ENCODE peak calls at places on chromosomes 16 and 17, in ten cellular contexts. O, S, Y, H, T, G, M, P, I and J are unnamed samples.

GRCh38 chr16:31704138-31704537 is 169.5 kb upstream of the ZNF267 start:
- DNase-seq in O (no peak), S (no peak), Y (no peak), H (no peak), T (no peak), G (no peak), M (no peak), P (no peak), I (no peak), J (no peak)

GRCh38 chr17:29084476-29085148 is 41.7 kb downstream of the PIPOX start:
- DNase-seq in O (peak; percentile 26), S (no peak), Y (no peak), H (no peak), T (no peak), G (no peak), M (no peak), P (no peak), I (no peak), J (no peak)

GRCh38 chr17:56707312-56708219 is 114.1 kb downstream of the NOG start:
- DNase-seq in O (peak; percentile 67), S (no peak), Y (no peak), H (no peak), T (no peak), G (no peak), M (no peak), P (no peak), I (no peak), J (no peak)

GRCh38 chr16:87854907-87855683 is 14.2 kb downstream of the SLC7A5 start:
- DNase-seq in O (no peak), S (no peak), Y (no peak), H (no peak), T (no peak), G (no peak), M (no peak), P (no peak), I (no peak), J (no peak)

GRCh38 chr16:2388875-2389433 is 40.3 kb upstream of the CCNF start:
- DNase-seq in O (peak; percentile 84), S (no peak), Y (no peak), H (no peak), T (no peak), G (peak; percentile 28), M (no peak), P (no peak), I (no peak), J (peak; percentile 66)

GRCh38 chr16:66109677-66110076 is 256.8 kb upstream of the CDH5 start:
- DNase-seq in O (no peak), S (no peak), Y (no peak), H (no peak), T (no peak), G (no peak), M (no peak), P (no peak), I (no peak), J (no peak)

GRCh38 chr17:49602783-49603182 is 27.1 kb downstream of the NXPH3 start:
- DNase-seq in O (no peak), S (no peak), Y (no peak), H (no peak), T (no peak), G (no peak), M (no peak), P (no peak), I (no peak), J (no peak)

GRCh38 chr17:36977066-36977465 is 28.3 kb downstream of the AATF start:
- DNase-seq in O (no peak), S (no peak), Y (no peak), H (no peak), T (no peak), G (no peak), M (no peak), P (no peak), I (no peak), J (no peak)

GRCh38 chr17:48960834-48961515 is 7.4 kb downstream of the GIP start:
- DNase-seq in O (no peak), S (no peak), Y (no peak), H (no peak), T (no peak), G (no peak), M (no peak), P (no peak), I (no peak), J (no peak)

GRCh38 chr16:68884391-68884790 is 41.1 kb downstream of the TANGO6 start:
- DNase-seq in O (peak; percentile 55), S (no peak), Y (no peak), H (no peak), T (no peak), G (no peak), M (no peak), P (no peak), I (no peak), J (no peak)

GRCh38 chr16:76535-77272 is 1.3 kb upstream of the MPG start:
- DNase-seq in O (peak; percentile 86), S (peak; percentile 43), Y (peak; percentile 40), H (peak; percentile 76), T (no peak), G (no peak), M (peak; percentile 86), P (no peak), I (no peak), J (no peak)

GRCh38 chr16:56681939-56682702 is at the start of gene MT1X:
- DNase-seq in O (peak; percentile 87), S (peak; percentile 91), Y (peak; percentile 78), H (peak; percentile 92), T (peak; percentile 83), G (no peak), M (peak; percentile 89), P (peak; percentile 93), I (peak; percentile 88), J (peak; percentile 79)
- H3K27ac ChIP-seq in O (peak within 1 kb of the TSS; percentile 54), S (peak within 1 kb of the TSS; percentile 90), Y (no peak within 1 kb of the TSS), H (peak within 1 kb of the TSS; percentile 81), T (peak within 1 kb of the TSS; percentile 71), G (peak within 1 kb of the TSS; percentile 86), M (peak within 1 kb of the TSS; percentile 37), P (peak within 1 kb of the TSS; percentile 70), I (peak within 1 kb of the TSS; percentile 60), J (peak within 1 kb of the TSS; percentile 63)

GRCh38 chr17:2191785-2192184 is 111.8 kb downstream of the SMG6 start:
- DNase-seq in O (no peak), S (no peak), Y (no peak), H (peak; percentile 31), T (no peak), G (no peak), M (no peak), P (no peak), I (no peak), J (no peak)

GRCh38 chr17:2191227-2191626 is 112.4 kb downstream of the SMG6 start:
- DNase-seq in O (no peak), S (no peak), Y (no peak), H (peak; percentile 43), T (no peak), G (no peak), M (no peak), P (no peak), I (no peak), J (no peak)

GRCh38 chr17:2190014-2190413 is 113.6 kb downstream of the SMG6 start:
- DNase-seq in O (no peak), S (no peak), Y (no peak), H (peak; percentile 65), T (no peak), G (no peak), M (no peak), P (no peak), I (no peak), J (no peak)

GRCh38 chr17:2194778-2195417 is 108.7 kb downstream of the SMG6 start:
- DNase-seq in O (no peak), S (no peak), Y (no peak), H (peak; percentile 27), T (no peak), G (no peak), M (no peak), P (no peak), I (no peak), J (no peak)

GRCh38 chr17:2192367-2193028 is 111.1 kb downstream of the SMG6 start:
- DNase-seq in O (peak; percentile 100), S (peak; percentile 92), Y (peak; percentile 66), H (peak; percentile 58), T (peak; percentile 42), G (no peak), M (no peak), P (peak; percentile 85), I (peak; percentile 83), J (peak; percentile 41)
- H3K27ac ChIP-seq in O (peak overlapping the region; percentile 66), S (peak overlapping the region; percentile 84), Y (no peak overlapping the region), H (peak overlapping the region; percentile 77), T (no peak overlapping the region), G (no peak overlapping the region), M (no peak overlapping the region), P (no peak overlapping the region), I (no peak overlapping the region), J (peak overlapping the region; percentile 87)

GRCh38 chr16:11784048-11784780 is 12.8 kb downstream of the ZC3H7A start:
- DNase-seq in O (peak; percentile 20), S (no peak), Y (no peak), H (no peak), T (no peak), G (no peak), M (no peak), P (no peak), I (no peak), J (no peak)

GRCh38 chr16:11779074-11779473 is 18.0 kb downstream of the ZC3H7A start:
- DNase-seq in O (no peak), S (no peak), Y (no peak), H (no peak), T (no peak), G (no peak), M (no peak), P (no peak), I (no peak), J (no peak)

GRCh38 chr16:11780988-11781680 is 15.9 kb downstream of the ZC3H7A start:
- DNase-seq in O (no peak), S (no peak), Y (no peak), H (no peak), T (no peak), G (no peak), M (no peak), P (no peak), I (no peak), J (no peak)

GRCh38 chr16:11783319-11784047 is 13.6 kb downstream of the ZC3H7A start:
- DNase-seq in O (peak; percentile 79), S (peak; percentile 25), Y (peak; percentile 47), H (no peak), T (no peak), G (no peak), M (no peak), P (peak; percentile 68), I (peak; percentile 70), J (no peak)

GRCh38 chr16:11781773-11782172 is 15.3 kb downstream of the ZC3H7A start:
- DNase-seq in O (peak; percentile 38), S (no peak), Y (peak; percentile 76), H (no peak), T (no peak), G (no peak), M (no peak), P (no peak), I (no peak), J (peak; percentile 71)
- H3K27ac ChIP-seq in O (peak overlapping the region; percentile 73), S (no peak overlapping the region), Y (peak overlapping the region; percentile 85), H (peak overlapping the region; percentile 9), T (peak overlapping the region; percentile 95), G (peak overlapping the region; percentile 88), M (no peak overlapping the region), P (peak overlapping the region; percentile 83), I (no peak overlapping the region), J (peak overlapping the region; percentile 91)

DNA sequence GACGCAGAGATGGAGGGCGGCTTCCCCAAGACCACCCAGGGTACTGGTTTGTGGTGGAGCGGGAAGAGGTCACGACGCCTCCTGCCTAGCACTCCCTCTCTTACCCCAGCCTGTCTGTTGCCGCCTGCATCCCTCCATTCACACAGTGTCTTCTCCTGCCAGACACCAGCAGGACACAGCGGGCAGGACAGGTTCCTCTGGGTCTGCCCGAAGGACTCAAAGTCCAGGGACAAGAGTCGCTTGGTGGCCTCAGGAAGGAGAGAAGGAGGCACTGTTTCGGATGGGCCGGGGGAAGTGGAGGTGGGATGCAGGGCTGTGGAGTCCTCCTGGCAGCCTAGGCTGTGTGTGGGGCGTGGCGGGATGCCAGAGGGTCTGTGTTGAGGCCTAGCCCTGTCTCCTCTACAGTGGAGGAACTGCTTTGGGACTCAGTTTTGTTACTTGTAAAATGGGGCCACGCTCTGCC is 19.6 kb upstream of the TNS4 start:
- DNase-seq in O (no peak), S (no peak), Y (no peak), H (peak; percentile 21), T (no peak), G (no peak), M (no peak), P (no peak), I (no peak), J (no peak)
- H3K27ac ChIP-seq in O (peak overlapping the region; percentile 78), S (peak overlapping the region; percentile 59), Y (no peak overlapping the region), H (no peak overlapping the region), T (no peak overlapping the region), G (no peak overlapping the region), M (no peak overlapping the region), P (no peak overlapping the region), I (no peak overlapping the region), J (peak overlapping the region; percentile 99)